ENCODE peak calls at places on chromosome 21, in ten cellular contexts. X, O, R, D, E, S, U, L, Z and G are unnamed samples. For H3K9me3, the result is how much of the 10 kb centered on the place peaks cover.

GRCh38 chr21:42027085-42027803 is 17.1 kb upstream of the ZBTB21 start:
- DNase-seq in X (no peak), O (no peak), R (no peak), D (no peak), E (no peak), S (no peak), U (no peak), L (no peak), Z (no peak), G (no peak)

GRCh38 chr21:39173999-39174398 is 9.3 kb downstream of the PSMG1 start:
- DNase-seq in X (no peak), O (no peak), R (no peak), D (no peak), E (no peak), S (no peak), U (no peak), L (no peak), Z (no peak), G (no peak)

GRCh38 chr21:34807146-34807880 is 138.5 kb downstream of the CLIC6 start:
- DNase-seq in X (no peak), O (no peak), R (no peak), D (no peak), E (no peak), S (peak), U (no peak), L (peak), Z (no peak), G (no peak)

GRCh38 chr21:34974162-34974981 is 74.7 kb downstream of the RUNX1 start:
- DNase-seq in X (no peak), O (no peak), R (no peak), D (no peak), E (no peak), S (peak), U (no peak), L (no peak), Z (no peak), G (peak)

GRCh38 chr21:40386301-40386911 is 460.6 kb downstream of the DSCAM start:
- DNase-seq in X (peak), O (no peak), R (peak), D (no peak), E (peak), S (no peak), U (peak), L (no peak), Z (peak), G (peak)

GRCh38 chr21:30436986-30437385 is 3.1 kb upstream of the KRTAP15-1 start:
- DNase-seq in X (no peak), O (no peak), R (no peak), D (no peak), E (no peak), S (no peak), U (no peak), L (no peak), Z (no peak), G (no peak)

GRCh38 chr21:25370311-25370744 is 237.0 kb downstream of the MRPL39 start:
- DNase-seq in X (no peak), O (no peak), R (no peak), D (no peak), E (peak), S (peak), U (no peak), L (no peak), Z (no peak), G (no peak)

GRCh38 chr21:42162831-42163510 is 56.0 kb upstream of the ABCG1 start:
- DNase-seq in X (no peak), O (no peak), R (no peak), D (no peak), E (no peak), S (peak), U (no peak), L (no peak), Z (no peak), G (no peak)

GRCh38 chr21:34881421-34881820 is 167.7 kb downstream of the RUNX1 start:
- DNase-seq in X (no peak), O (no peak), R (no peak), D (no peak), E (no peak), S (peak), U (no peak), L (no peak), Z (no peak), G (no peak)

GRCh38 chr21:37878946-37879660 is 37.2 kb downstream of the KCNJ6 start:
- DNase-seq in X (no peak), O (no peak), R (no peak), D (no peak), E (no peak), S (peak), U (no peak), L (no peak), Z (no peak), G (no peak)

GRCh38 chr21:33384851-33385331 is 18.3 kb upstream of the IFNGR2 start:
- DNase-seq in X (no peak), O (no peak), R (no peak), D (no peak), E (no peak), S (peak), U (no peak), L (no peak), Z (no peak), G (no peak)

GRCh38 chr21:35223480-35224156 is 174.5 kb upstream of the RUNX1 start:
- DNase-seq in X (no peak), O (no peak), R (no peak), D (no peak), E (no peak), S (no peak), U (no peak), L (no peak), Z (no peak), G (no peak)

GRCh38 chr21:36321325-36322082 is 1.5 kb downstream of the MORC3 start:
- DNase-seq in X (peak), O (peak), R (no peak), D (no peak), E (peak), S (peak), U (no peak), L (no peak), Z (no peak), G (no peak)

DNA sequence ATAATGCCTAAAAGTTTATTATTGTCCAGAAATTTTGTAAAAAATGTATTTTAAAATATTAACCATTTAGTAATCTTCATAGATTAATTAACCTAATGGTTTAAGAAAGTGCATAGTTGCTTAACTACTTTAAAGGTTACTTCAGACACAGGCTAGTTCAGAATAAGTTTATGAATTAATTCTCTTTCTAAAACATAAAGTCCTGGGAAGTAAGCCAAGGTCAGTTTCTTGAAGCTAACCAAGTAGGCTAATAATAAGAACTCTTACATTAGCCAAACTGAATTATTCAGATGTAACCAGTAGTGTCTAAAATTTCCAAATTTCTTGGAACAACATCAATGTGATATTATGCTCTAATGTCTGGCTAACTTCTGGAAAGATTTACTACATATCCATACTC is 790.4 kb downstream of the NCAM2 start:
- DNase-seq in X (no peak), O (no peak), R (no peak), D (no peak), E (no peak), S (peak), U (no peak), L (no peak), Z (no peak), G (no peak)
- H3K9me3 ChIP-seq in X (under half), O (under half), R (under half), D (under half), E (under half), S (under half), U (under half), L (under half), Z (under half), G (under half)

DNA sequence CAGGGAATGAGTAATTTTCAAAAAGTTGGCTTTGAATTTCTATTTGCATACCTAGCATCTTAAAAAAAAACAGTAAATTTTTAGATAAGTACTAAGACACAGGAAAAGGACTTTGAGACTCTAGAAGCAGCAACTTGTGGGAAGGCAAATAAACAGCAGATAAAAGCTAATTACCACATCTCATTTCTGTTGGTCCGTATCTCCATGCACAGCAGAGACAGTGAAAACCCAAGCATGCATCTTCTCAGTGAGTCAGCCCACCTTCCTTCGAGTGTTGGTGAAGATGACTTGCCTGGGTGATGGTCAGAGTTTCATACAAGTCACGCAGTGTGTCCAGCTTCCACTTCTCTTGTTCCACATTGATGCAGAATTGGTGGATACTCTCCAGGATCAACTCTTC is 400.0 kb upstream of the ADAMTS5 start:
- DNase-seq in X (no peak), O (no peak), R (no peak), D (no peak), E (no peak), S (no peak), U (no peak), L (no peak), Z (no peak), G (no peak)
- H3K9me3 ChIP-seq in X (under half), O (under half), R (under half), D (under half), E (under half), S (under half), U (under half), L (under half), Z (under half), G (under half)

GRCh38 chr21:44382536-44382935 is 29.1 kb downstream of the TRPM2 start:
- DNase-seq in X (no peak), O (no peak), R (no peak), D (no peak), E (no peak), S (no peak), U (no peak), L (no peak), Z (no peak), G (no peak)
- H3K9me3 ChIP-seq in X (under half), O (under half), R (under half), D (under half), E (under half), S (under half), U (under half), L (under half), Z (under half), G (under half)

GRCh38 chr21:20419780-20420179 is 578.4 kb upstream of the NCAM2 start:
- DNase-seq in X (no peak), O (no peak), R (no peak), D (no peak), E (no peak), S (no peak), U (no peak), L (no peak), Z (no peak), G (no peak)
- H3K9me3 ChIP-seq in X (under half), O (under half), R (under half), D (under half), E (under half), S (under half), U (under half), L (under half), Z (under half), G (under half)

GRCh38 chr21:28266061-28266460 is 726.6 kb downstream of the LTN1 start:
- DNase-seq in X (no peak), O (no peak), R (no peak), D (no peak), E (no peak), S (peak), U (no peak), L (no peak), Z (no peak), G (no peak)

GRCh38 chr21:28267449-28267848 is 725.2 kb downstream of the LTN1 start:
- DNase-seq in X (no peak), O (no peak), R (no peak), D (no peak), E (no peak), S (no peak), U (no peak), L (no peak), Z (no peak), G (no peak)

GRCh38 chr21:28261291-28261690 is 731.4 kb downstream of the LTN1 start:
- DNase-seq in X (no peak), O (no peak), R (no peak), D (no peak), E (no peak), S (no peak), U (no peak), L (no peak), Z (no peak), G (no peak)

GRCh38 chr21:28268685-28269084 is 724.0 kb downstream of the LTN1 start:
- DNase-seq in X (no peak), O (no peak), R (no peak), D (no peak), E (no peak), S (no peak), U (no peak), L (no peak), Z (no peak), G (no peak)

GRCh38 chr21:28263974-28264373 is 728.7 kb downstream of the LTN1 start:
- DNase-seq in X (no peak), O (no peak), R (no peak), D (no peak), E (no peak), S (no peak), U (no peak), L (no peak), Z (no peak), G (no peak)
- H3K9me3 ChIP-seq in X (under half), O (under half), R (under half), D (under half), E (under half), S (under half), U (under half), L (under half), Z (under half), G (under half)

DNA sequence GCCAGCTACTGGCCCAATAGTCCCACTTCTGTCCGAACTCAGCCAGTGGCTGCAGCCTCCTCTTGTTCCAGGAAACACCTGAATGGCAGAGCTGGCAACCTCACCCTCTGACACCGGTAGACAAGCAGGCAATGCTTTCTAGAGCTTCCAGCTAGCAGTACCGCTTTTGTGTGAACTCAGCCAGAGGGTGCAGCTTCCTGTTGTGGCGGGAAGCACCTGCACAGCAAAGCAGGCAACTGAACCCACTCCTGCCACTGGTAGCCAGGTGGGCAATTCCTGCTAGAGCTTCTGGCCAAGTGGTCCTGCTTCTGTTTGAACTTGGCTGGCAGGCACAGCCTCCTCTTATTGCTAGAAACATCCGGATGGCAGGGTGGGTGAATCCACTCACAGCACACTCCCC is 40.1 kb upstream of the TMPRSS15 start:
- DNase-seq in X (no peak), O (no peak), R (no peak), D (no peak), E (no peak), S (no peak), U (no peak), L (no peak), Z (no peak), G (no peak)
- H3K9me3 ChIP-seq in X (under half), O (under half), R (under half), D (under half), E (under half), S (under half), U (under half), L (under half), Z (under half), G (under half)

DNA sequence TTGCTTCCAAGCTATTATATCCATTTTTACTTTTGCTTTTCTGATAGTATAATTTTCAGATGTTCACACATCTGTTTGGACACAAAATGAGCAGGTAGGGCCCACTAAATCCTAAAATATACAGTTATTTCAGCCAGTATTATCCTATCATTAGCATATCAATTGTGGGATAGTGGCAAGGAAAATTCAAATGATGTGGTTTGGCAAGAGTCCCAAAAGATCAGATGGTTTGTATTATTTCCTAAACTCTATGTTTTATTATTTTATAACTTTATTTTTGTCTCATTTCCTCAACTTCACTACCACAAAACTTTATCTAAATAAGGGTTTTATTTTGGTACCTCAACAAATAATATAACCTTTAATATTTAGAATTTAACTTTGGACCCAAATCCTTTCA is 1659.6 kb downstream of the NCAM2 start:
- DNase-seq in X (no peak), O (no peak), R (no peak), D (no peak), E (no peak), S (no peak), U (no peak), L (no peak), Z (no peak), G (no peak)
- H3K9me3 ChIP-seq in X (under half), O (under half), R (under half), D (under half), E (under half), S (under half), U (under half), L (under half), Z (under half), G (under half)